ENCODE peak calls at places on chromosomes 3 and 15, in seven cellular contexts. One of them, this sample, is unnamed.

GRCh38 chr3:126114406-126115386 is 30.8 kb upstream of the SLC41A3 start:
- DNase-seq in H1: no peak
- DNase-seq in trophoblast cell: no peak
- DNase-seq in mesendoderm: no peak
- DNase-seq in neuronal stem cell: no peak
- DNase-seq in IMR-90: no peak
- DNase-seq in mesenchymal stem cell: no peak
- DNase-seq in this sample: peak

GRCh38 chr3:126912027-126912422 is 70.9 kb upstream of the PLXNA1 start:
- DNase-seq in trophoblast cell: no peak
- DNase-seq in IMR-90: no peak
- DNase-seq in H1: no peak
- DNase-seq in mesendoderm: no peak
- DNase-seq in neuronal stem cell: no peak
- DNase-seq in mesenchymal stem cell: no peak
- DNase-seq in this sample: no peak

GRCh38 chr15:45105586-45105985 is 8.4 kb downstream of the DUOX2 start:
- DNase-seq in mesenchymal stem cell: no peak
- DNase-seq in mesendoderm: no peak
- DNase-seq in H1: no peak
- DNase-seq in neuronal stem cell: no peak
- DNase-seq in IMR-90: no peak
- DNase-seq in trophoblast cell: no peak
- DNase-seq in this sample: no peak

GRCh38 chr15:100596792-100597191 is 5.2 kb downstream of the LINS1 start:
- DNase-seq in neuronal stem cell: no peak
- DNase-seq in H1: no peak
- DNase-seq in mesendoderm: no peak
- DNase-seq in trophoblast cell: peak
- DNase-seq in mesenchymal stem cell: no peak
- DNase-seq in IMR-90: no peak
- DNase-seq in this sample: no peak

GRCh38 chr3:11143476-11143875 is 10.8 kb upstream of the HRH1 start:
- DNase-seq in neuronal stem cell: no peak
- DNase-seq in H1: no peak
- DNase-seq in trophoblast cell: no peak
- DNase-seq in mesenchymal stem cell: no peak
- DNase-seq in IMR-90: peak
- DNase-seq in mesendoderm: no peak
- DNase-seq in this sample: no peak

GRCh38 chr15:87858651-87859050 is 397.9 kb downstream of the NTRK3 start:
- DNase-seq in neuronal stem cell: no peak
- DNase-seq in H1: no peak
- DNase-seq in trophoblast cell: no peak
- DNase-seq in IMR-90: no peak
- DNase-seq in mesenchymal stem cell: no peak
- DNase-seq in mesendoderm: no peak
- DNase-seq in this sample: no peak

GRCh38 chr3:169146866-169147245 is 516.7 kb downstream of the MECOM start:
- DNase-seq in IMR-90: peak
- DNase-seq in mesenchymal stem cell: no peak
- DNase-seq in mesendoderm: peak
- DNase-seq in neuronal stem cell: no peak
- DNase-seq in trophoblast cell: peak
- DNase-seq in H1: no peak
- DNase-seq in this sample: no peak

GRCh38 chr3:46844397-46844796 is 18.8 kb downstream of the MYL3 start:
- DNase-seq in neuronal stem cell: no peak
- DNase-seq in IMR-90: no peak
- DNase-seq in mesenchymal stem cell: no peak
- DNase-seq in trophoblast cell: no peak
- DNase-seq in H1: no peak
- DNase-seq in mesendoderm: peak
- DNase-seq in this sample: no peak

GRCh38 chr3:58685641-58686040 is 19.1 kb upstream of the FAM3D start:
- DNase-seq in trophoblast cell: no peak
- DNase-seq in neuronal stem cell: no peak
- DNase-seq in mesenchymal stem cell: no peak
- DNase-seq in H1: no peak
- DNase-seq in mesendoderm: no peak
- DNase-seq in IMR-90: no peak
- DNase-seq in this sample: no peak

GRCh38 chr3:38646630-38647029 is 2.9 kb downstream of the SCN5A start:
- DNase-seq in mesendoderm: peak
- DNase-seq in trophoblast cell: peak
- DNase-seq in H1: no peak
- DNase-seq in mesenchymal stem cell: peak
- DNase-seq in neuronal stem cell: no peak
- DNase-seq in IMR-90: peak
- DNase-seq in this sample: peak

GRCh38 chr15:65828566-65828965 is 36.5 kb upstream of the DENND4A start:
- DNase-seq in mesenchymal stem cell: no peak
- DNase-seq in mesendoderm: no peak
- DNase-seq in trophoblast cell: no peak
- DNase-seq in H1: no peak
- DNase-seq in IMR-90: no peak
- DNase-seq in neuronal stem cell: no peak
- DNase-seq in this sample: no peak

GRCh38 chr15:76866716-76867321 is 38.3 kb downstream of the SCAPER start:
- DNase-seq in H1: no peak
- DNase-seq in mesenchymal stem cell: peak
- DNase-seq in trophoblast cell: peak
- DNase-seq in neuronal stem cell: peak
- DNase-seq in IMR-90: peak
- DNase-seq in mesendoderm: peak
- DNase-seq in this sample: no peak

GRCh38 chr15:38558714-38559059 is 5.9 kb downstream of the RASGRP1 start:
- DNase-seq in H1: no peak
- DNase-seq in trophoblast cell: no peak
- DNase-seq in IMR-90: peak
- DNase-seq in mesenchymal stem cell: peak
- DNase-seq in neuronal stem cell: no peak
- DNase-seq in mesendoderm: no peak
- DNase-seq in this sample: no peak

GRCh38 chr3:100158877-100159563 is 44.7 kb upstream of the FILIP1L start:
- DNase-seq in trophoblast cell: no peak
- DNase-seq in H1: no peak
- DNase-seq in IMR-90: no peak
- DNase-seq in mesenchymal stem cell: no peak
- DNase-seq in neuronal stem cell: no peak
- DNase-seq in mesendoderm: no peak
- DNase-seq in this sample: no peak

GRCh38 chr15:25184356-25185155 is 229.8 kb downstream of the SNRPN start:
- DNase-seq in H1: no peak
- DNase-seq in neuronal stem cell: no peak
- DNase-seq in mesendoderm: no peak
- DNase-seq in IMR-90: no peak
- DNase-seq in trophoblast cell: no peak
- DNase-seq in mesenchymal stem cell: no peak
- DNase-seq in this sample: no peak

GRCh38 chr3:173111321-173111720 is 29.7 kb downstream of the SPATA16 start:
- DNase-seq in IMR-90: no peak
- DNase-seq in mesendoderm: no peak
- DNase-seq in H1: no peak
- DNase-seq in trophoblast cell: no peak
- DNase-seq in mesenchymal stem cell: no peak
- DNase-seq in neuronal stem cell: no peak
- DNase-seq in this sample: no peak

GRCh38 chr15:36177590-36178281 is 401.7 kb upstream of the CDIN1 start:
- DNase-seq in mesenchymal stem cell: peak
- DNase-seq in mesendoderm: no peak
- DNase-seq in trophoblast cell: no peak
- DNase-seq in neuronal stem cell: no peak
- DNase-seq in H1: no peak
- DNase-seq in IMR-90: peak
- DNase-seq in this sample: no peak

GRCh38 chr3:151169700-151170224 is 33.3 kb downstream of the GPR171 start:
- DNase-seq in neuronal stem cell: no peak
- DNase-seq in mesendoderm: no peak
- DNase-seq in mesenchymal stem cell: no peak
- DNase-seq in H1: no peak
- DNase-seq in trophoblast cell: peak
- DNase-seq in IMR-90: no peak
- DNase-seq in this sample: no peak

GRCh38 chr15:68560501-68561113 is 18.2 kb upstream of the CORO2B start:
- DNase-seq in mesendoderm: no peak
- DNase-seq in trophoblast cell: no peak
- DNase-seq in H1: no peak
- DNase-seq in neuronal stem cell: no peak
- DNase-seq in mesenchymal stem cell: no peak
- DNase-seq in IMR-90: no peak
- DNase-seq in this sample: peak

GRCh38 chr3:55490194-55490913 is 3.2 kb upstream of the WNT5A start:
- DNase-seq in trophoblast cell: no peak
- DNase-seq in IMR-90: no peak
- DNase-seq in H1: no peak
- DNase-seq in mesendoderm: peak
- DNase-seq in mesenchymal stem cell: peak
- DNase-seq in neuronal stem cell: no peak
- DNase-seq in this sample: no peak

GRCh38 chr3:140469491-140469890 is 208.4 kb upstream of the TRIM42 start:
- DNase-seq in IMR-90: no peak
- DNase-seq in trophoblast cell: no peak
- DNase-seq in H1: no peak
- DNase-seq in neuronal stem cell: no peak
- DNase-seq in mesendoderm: no peak
- DNase-seq in mesenchymal stem cell: no peak
- DNase-seq in this sample: no peak

GRCh38 chr3:31275038-31275562 is 257.6 kb upstream of the STT3B start:
- DNase-seq in trophoblast cell: peak
- DNase-seq in IMR-90: peak
- DNase-seq in neuronal stem cell: no peak
- DNase-seq in mesendoderm: no peak
- DNase-seq in H1: no peak
- DNase-seq in mesenchymal stem cell: peak
- DNase-seq in this sample: no peak

GRCh38 chr15:35842631-35843030 is 296.7 kb upstream of the DPH6 start:
- DNase-seq in IMR-90: no peak
- DNase-seq in neuronal stem cell: no peak
- DNase-seq in mesenchymal stem cell: no peak
- DNase-seq in mesendoderm: no peak
- DNase-seq in trophoblast cell: no peak
- DNase-seq in H1: no peak
- DNase-seq in this sample: no peak

GRCh38 chr3:10970306-10970979 is 22.1 kb upstream of the SLC6A1 start:
- DNase-seq in neuronal stem cell: no peak
- DNase-seq in mesenchymal stem cell: no peak
- DNase-seq in trophoblast cell: no peak
- DNase-seq in H1: no peak
- DNase-seq in mesendoderm: no peak
- DNase-seq in IMR-90: no peak
- DNase-seq in this sample: no peak

GRCh38 chr15:55587321-55588069 is 650 bp downstream of the PYGO1 start:
- DNase-seq in IMR-90: peak
- DNase-seq in H1: no peak
- DNase-seq in mesenchymal stem cell: peak
- DNase-seq in neuronal stem cell: peak
- DNase-seq in mesendoderm: peak
- DNase-seq in trophoblast cell: peak
- DNase-seq in this sample: peak

GRCh38 chr3:106168941-106169340 is 300.1 kb upstream of the CBLB start:
- DNase-seq in trophoblast cell: no peak
- DNase-seq in mesendoderm: peak
- DNase-seq in H1: no peak
- DNase-seq in IMR-90: no peak
- DNase-seq in mesenchymal stem cell: no peak
- DNase-seq in neuronal stem cell: no peak
- DNase-seq in this sample: no peak

GRCh38 chr15:78088773-78089080 is 3.6 kb upstream of the SH2D7 start:
- DNase-seq in mesenchymal stem cell: no peak
- DNase-seq in H1: no peak
- DNase-seq in neuronal stem cell: no peak
- DNase-seq in mesendoderm: no peak
- DNase-seq in IMR-90: no peak
- DNase-seq in trophoblast cell: no peak
- DNase-seq in this sample: no peak

GRCh38 chr3:194198938-194199337 is 63.0 kb downstream of the HES1 start:
- DNase-seq in trophoblast cell: no peak
- DNase-seq in neuronal stem cell: no peak
- DNase-seq in mesenchymal stem cell: no peak
- DNase-seq in mesendoderm: no peak
- DNase-seq in H1: no peak
- DNase-seq in IMR-90: no peak
- DNase-seq in this sample: no peak
- H2BK120ac ChIP-seq in trophoblast cell: no peak
- H2BK120ac ChIP-seq in neuronal stem cell: no peak
- H2BK120ac ChIP-seq in mesenchymal stem cell: no peak
- H2BK120ac ChIP-seq in mesendoderm: no peak
- H2BK120ac ChIP-seq in H1: no peak
- H2BK120ac ChIP-seq in IMR-90: no peak
- H2BK120ac ChIP-seq in this sample: no peak

GRCh38 chr15:90974216-90974615 is 19.5 kb downstream of the RCCD1 start:
- DNase-seq in trophoblast cell: no peak
- DNase-seq in neuronal stem cell: no peak
- DNase-seq in mesendoderm: no peak
- DNase-seq in mesenchymal stem cell: no peak
- DNase-seq in H1: no peak
- DNase-seq in IMR-90: no peak
- DNase-seq in this sample: no peak
- H2BK120ac ChIP-seq in trophoblast cell: no peak
- H2BK120ac ChIP-seq in neuronal stem cell: no peak
- H2BK120ac ChIP-seq in mesendoderm: no peak
- H2BK120ac ChIP-seq in mesenchymal stem cell: no peak
- H2BK120ac ChIP-seq in H1: no peak
- H2BK120ac ChIP-seq in IMR-90: no peak
- H2BK120ac ChIP-seq in this sample: no peak

GRCh38 chr3:9886328-9886727 is 4.1 kb upstream of the JAGN1 start:
- DNase-seq in H1: no peak
- DNase-seq in mesendoderm: no peak
- DNase-seq in IMR-90: no peak
- DNase-seq in mesenchymal stem cell: no peak
- DNase-seq in neuronal stem cell: no peak
- DNase-seq in trophoblast cell: no peak
- DNase-seq in this sample: no peak
- H2BK120ac ChIP-seq in H1: no peak
- H2BK120ac ChIP-seq in mesendoderm: no peak
- H2BK120ac ChIP-seq in IMR-90: no peak
- H2BK120ac ChIP-seq in mesenchymal stem cell: no peak
- H2BK120ac ChIP-seq in neuronal stem cell: no peak
- H2BK120ac ChIP-seq in trophoblast cell: no peak
- H2BK120ac ChIP-seq in this sample: no peak

DNA sequence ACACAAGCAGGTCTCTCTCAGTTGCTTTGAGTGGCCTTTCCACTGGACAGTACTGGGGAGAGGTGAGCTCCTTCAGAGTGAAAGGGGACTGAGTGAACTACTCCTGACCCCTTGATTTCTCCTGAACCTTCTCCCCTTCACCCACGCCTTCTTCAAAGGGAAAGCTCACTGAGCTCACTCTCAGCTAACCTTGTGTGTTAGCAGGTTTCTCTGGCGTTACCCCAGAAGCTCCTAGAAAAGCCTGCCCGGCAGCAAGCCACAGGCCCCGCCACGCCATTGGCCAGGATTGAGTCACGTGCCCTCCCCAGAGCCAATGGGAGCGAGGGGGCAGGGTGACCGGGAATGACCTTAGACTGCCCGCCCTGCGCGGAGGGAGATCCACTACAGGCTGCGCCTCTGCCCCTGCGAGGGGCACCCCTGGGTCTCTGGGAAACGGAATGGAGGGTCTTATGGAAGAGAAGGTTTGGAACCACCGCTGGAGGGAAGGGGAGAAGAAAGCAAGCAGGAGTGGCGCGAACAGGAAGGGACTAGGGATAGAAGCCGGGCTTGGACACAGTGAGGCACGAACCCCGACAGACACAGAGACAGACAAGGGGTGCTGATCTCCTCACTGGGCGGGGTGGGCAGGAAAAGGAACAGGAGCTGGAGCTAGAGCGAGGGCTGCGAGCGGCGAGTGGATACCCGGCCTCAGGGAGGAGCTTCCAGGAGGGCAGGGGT is 17.4 kb upstream of the CLK3 start:
- DNase-seq in mesendoderm: peak
- DNase-seq in H1: peak
- DNase-seq in trophoblast cell: peak
- DNase-seq in IMR-90: peak
- DNase-seq in mesenchymal stem cell: no peak
- DNase-seq in neuronal stem cell: peak
- DNase-seq in this sample: peak
- H2BK120ac ChIP-seq in mesendoderm: no peak
- H2BK120ac ChIP-seq in H1: no peak
- H2BK120ac ChIP-seq in trophoblast cell: no peak
- H2BK120ac ChIP-seq in IMR-90: peak
- H2BK120ac ChIP-seq in mesenchymal stem cell: no peak
- H2BK120ac ChIP-seq in neuronal stem cell: no peak
- H2BK120ac ChIP-seq in this sample: no peak

This sample was measured in H9.